ENCODE peak calls at places on chromosomes 3 and 15, in five cellular contexts. I is mucosa of gallbladder, B is NCI-H1105 treated with DMSO at 0.1 percent for 48 hours, S is WERI-Rb-1, F is DMS53. X is an unnamed sample.

GRCh38 chr3:98817546-98817945 is 54.4 kb downstream of the ST3GAL6 start:
- DNase-seq in I (no peak), B (peak), S (no peak), F (peak), X (no peak)

GRCh38 chr15:60616147-60616546 is 137.2 kb upstream of the ICE2 start:
- DNase-seq in I (no peak), B (no peak), S (no peak), F (no peak), X (no peak)

GRCh38 chr3:179720196-179720595 is 67.4 kb downstream of the USP13 start:
- DNase-seq in I (no peak), B (no peak), S (no peak), F (no peak), X (no peak)

GRCh38 chr3:28949580-28949979 is 331.3 kb upstream of the RBMS3 start:
- DNase-seq in I (no peak), B (peak), S (no peak), F (peak), X (no peak)

GRCh38 chr15:65377105-65377975 is 462 bp downstream of the IGDCC3 start:
- DNase-seq in I (no peak), B (peak), S (peak), F (peak), X (no peak)

GRCh38 chr15:84631706-84632272 is 22.3 kb downstream of the WDR73 start:
- DNase-seq in I (no peak), B (no peak), S (no peak), F (peak), X (no peak)

GRCh38 chr15:39874890-39875549 is 45.0 kb downstream of the GPR176 start:
- DNase-seq in I (peak), B (peak), S (peak), F (peak), X (no peak)

GRCh38 chr15:64561997-64562396 is 101.6 kb downstream of the ZNF609 start:
- DNase-seq in I (no peak), B (no peak), S (no peak), F (no peak), X (no peak)

GRCh38 chr15:71588746-71589145 is 221.6 kb upstream of the NR2E3 start:
- DNase-seq in I (no peak), B (no peak), S (no peak), F (no peak), X (no peak)

GRCh38 chr3:189324538-189325138 is 152.9 kb downstream of the TPRG1 start:
- DNase-seq in I (peak), B (peak), S (no peak), F (peak), X (peak)

GRCh38 chr15:78457101-78457500 is 19.1 kb downstream of the IREB2 start:
- DNase-seq in I (no peak), B (peak), S (no peak), F (peak), X (no peak)

GRCh38 chr3:191499307-191500125 is 38.6 kb downstream of the PYDC2 start:
- DNase-seq in I (peak), B (peak), S (no peak), F (no peak), X (no peak)

GRCh38 chr3:127817331-127817821 is 4.9 kb downstream of the MGLL start:
- DNase-seq in I (peak), B (no peak), S (no peak), F (no peak), X (no peak)

GRCh38 chr3:128222771-128223386 is 69.6 kb downstream of the EEFSEC start:
- DNase-seq in I (no peak), B (no peak), S (no peak), F (no peak), X (no peak)

GRCh38 chr15:42149493-42150245 is 6.8 kb downstream of the PLA2G4F start:
- DNase-seq in I (no peak), B (no peak), S (no peak), F (no peak), X (no peak)

GRCh38 chr3:193780810-193781472 is 187.9 kb downstream of the OPA1 start:
- DNase-seq in I (peak), B (peak), S (peak), F (peak), X (no peak)

GRCh38 chr3:167657684-167658225 is 4.0 kb upstream of the WDR49 start:
- DNase-seq in I (no peak), B (no peak), S (peak), F (no peak), X (no peak)

GRCh38 chr15:74578496-74578994 is 37.1 kb upstream of the CLK3 start:
- DNase-seq in I (no peak), B (no peak), S (no peak), F (no peak), X (no peak)

GRCh38 chr15:64740361-64741170 is 34.8 kb downstream of the RBPMS2 start:
- DNase-seq in I (peak), B (no peak), S (peak), F (peak), X (no peak)

GRCh38 chr15:40243126-40243810 is 4.4 kb downstream of the PAK6 start:
- DNase-seq in I (no peak), B (no peak), S (no peak), F (no peak), X (no peak)

GRCh38 chr3:71429610-71429988 is 153.9 kb downstream of the FOXP1 start:
- DNase-seq in I (no peak), B (no peak), S (no peak), F (no peak), X (no peak)

GRCh38 chr3:123739146-123739545 is 145.0 kb downstream of the MYLK start:
- DNase-seq in I (no peak), B (no peak), S (no peak), F (no peak), X (no peak)

GRCh38 chr3:53230041-53230621 is 25.7 kb downstream of the TKT start:
- DNase-seq in I (no peak), B (no peak), S (peak), F (no peak), X (no peak)

X was measured in T-helper 17 cell.